ENCODE peak calls at places on chromosomes 13 and 19, in five cellular contexts. One of them, this sample, is unnamed.
A peak's percentile ranks its signal among the peaks of the same experiment; 100 is the strongest.

GRCh38 chr19:4803736-4804695 is 12.5 kb downstream of the FEM1A start:
- DNase-seq in cardiac fibroblast: peak; percentile 51
- DNase-seq in ascending aorta: no peak
- DNase-seq in MM.1S: peak; percentile 67
- DNase-seq in fibroblast of lung: peak; percentile 28
- DNase-seq in this sample: peak; percentile 42

GRCh38 chr19:19615086-19615485 is 3.4 kb downstream of the PBX4 start:
- DNase-seq in cardiac fibroblast: no peak
- DNase-seq in ascending aorta: no peak
- DNase-seq in MM.1S: no peak
- DNase-seq in fibroblast of lung: peak; percentile 45
- DNase-seq in this sample: no peak

GRCh38 chr19:54422136-54422535 is 6.9 kb downstream of the TTYH1 start:
- DNase-seq in cardiac fibroblast: no peak
- DNase-seq in ascending aorta: no peak
- DNase-seq in MM.1S: no peak
- DNase-seq in fibroblast of lung: no peak
- DNase-seq in this sample: no peak

GRCh38 chr13:30408319-30409101 is 13.8 kb upstream of the UBE2L5 start:
- DNase-seq in cardiac fibroblast: peak; percentile 92
- DNase-seq in ascending aorta: peak; percentile 71
- DNase-seq in MM.1S: peak; percentile 80
- DNase-seq in fibroblast of lung: peak; percentile 87
- DNase-seq in this sample: peak; percentile 99

GRCh38 chr13:82330499-82330898 is 1551.8 kb downstream of the SLITRK1 start:
- DNase-seq in cardiac fibroblast: peak; percentile 25
- DNase-seq in ascending aorta: no peak
- DNase-seq in MM.1S: peak; percentile 38
- DNase-seq in fibroblast of lung: no peak
- DNase-seq in this sample: no peak

GRCh38 chr19:39759457-39760184 is 19.0 kb upstream of the LEUTX start:
- DNase-seq in cardiac fibroblast: no peak
- DNase-seq in ascending aorta: no peak
- DNase-seq in MM.1S: peak; percentile 89
- DNase-seq in fibroblast of lung: no peak
- DNase-seq in this sample: peak; percentile 4

GRCh38 chr19:13396256-13397080 is 109.8 kb downstream of the CACNA1A start:
- DNase-seq in cardiac fibroblast: peak; percentile 88
- DNase-seq in ascending aorta: no peak
- DNase-seq in MM.1S: no peak
- DNase-seq in fibroblast of lung: peak; percentile 63
- DNase-seq in this sample: no peak

GRCh38 chr13:112705286-112705685 is 15.4 kb downstream of the ATP11A start:
- DNase-seq in cardiac fibroblast: no peak
- DNase-seq in ascending aorta: no peak
- DNase-seq in MM.1S: no peak
- DNase-seq in fibroblast of lung: no peak
- DNase-seq in this sample: no peak

GRCh38 chr19:12868540-12869112 is 12.6 kb downstream of the DNASE2 start:
- DNase-seq in cardiac fibroblast: no peak
- DNase-seq in ascending aorta: no peak
- DNase-seq in MM.1S: no peak
- DNase-seq in fibroblast of lung: peak; percentile 11
- DNase-seq in this sample: no peak

GRCh38 chr13:99374994-99375805 is 68.0 kb upstream of the GPR183 start:
- DNase-seq in cardiac fibroblast: no peak
- DNase-seq in ascending aorta: no peak
- DNase-seq in MM.1S: no peak
- DNase-seq in fibroblast of lung: no peak
- DNase-seq in this sample: peak; percentile 74

GRCh38 chr13:43272866-43273265 is 249.5 kb downstream of the DNAJC15 start:
- DNase-seq in cardiac fibroblast: no peak
- DNase-seq in ascending aorta: no peak
- DNase-seq in MM.1S: no peak
- DNase-seq in fibroblast of lung: no peak
- DNase-seq in this sample: no peak

GRCh38 chr19:35288331-35288730 is 3.6 kb upstream of the MAG start:
- DNase-seq in cardiac fibroblast: no peak
- DNase-seq in ascending aorta: no peak
- DNase-seq in MM.1S: no peak
- DNase-seq in fibroblast of lung: no peak
- DNase-seq in this sample: no peak

GRCh38 chr19:46489445-46490272 is 6.0 kb downstream of the PNMA8B start:
- DNase-seq in cardiac fibroblast: peak; percentile 71
- DNase-seq in ascending aorta: peak; percentile 47
- DNase-seq in MM.1S: no peak
- DNase-seq in fibroblast of lung: peak; percentile 83
- DNase-seq in this sample: no peak

GRCh38 chr19:46972301-46972700 is 47.3 kb upstream of the NPAS1 start:
- DNase-seq in cardiac fibroblast: peak; percentile 73
- DNase-seq in ascending aorta: no peak
- DNase-seq in MM.1S: no peak
- DNase-seq in fibroblast of lung: no peak
- DNase-seq in this sample: no peak

GRCh38 chr13:79043208-79043607 is 362.8 kb downstream of the RBM26 start:
- DNase-seq in cardiac fibroblast: no peak
- DNase-seq in ascending aorta: no peak
- DNase-seq in MM.1S: no peak
- DNase-seq in fibroblast of lung: no peak
- DNase-seq in this sample: no peak

DNA sequence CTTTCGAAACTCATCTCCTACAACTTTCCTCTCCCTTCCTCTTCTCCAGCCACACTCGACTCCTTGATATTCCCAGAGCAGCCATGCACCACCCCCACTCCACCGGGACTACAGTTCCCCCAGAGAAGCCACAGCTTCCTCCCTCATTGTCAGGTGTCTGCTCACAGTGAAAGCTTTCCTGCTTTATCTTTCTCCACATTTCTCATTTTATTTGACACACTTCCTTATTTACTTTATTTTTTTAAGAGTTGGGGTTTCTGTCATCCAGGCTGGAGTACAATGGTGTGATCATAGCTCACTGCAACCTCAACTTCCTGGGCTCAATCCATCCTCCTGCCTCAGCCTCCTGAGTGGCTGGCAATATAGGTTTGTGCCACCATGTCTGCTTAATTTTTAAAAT is 464.6 kb downstream of the MYO16 start:
- DNase-seq in cardiac fibroblast: no peak
- DNase-seq in ascending aorta: no peak
- DNase-seq in MM.1S: no peak
- DNase-seq in fibroblast of lung: no peak
- DNase-seq in this sample: no peak
- TF ChIP-seq CTCF in cardiac fibroblast: no peak
- TF ChIP-seq CTCF in ascending aorta: no peak
- TF ChIP-seq CTCF in MM.1S: no peak
- TF ChIP-seq CTCF in fibroblast of lung: no peak
- TF ChIP-seq CTCF in this sample: no peak

DNA sequence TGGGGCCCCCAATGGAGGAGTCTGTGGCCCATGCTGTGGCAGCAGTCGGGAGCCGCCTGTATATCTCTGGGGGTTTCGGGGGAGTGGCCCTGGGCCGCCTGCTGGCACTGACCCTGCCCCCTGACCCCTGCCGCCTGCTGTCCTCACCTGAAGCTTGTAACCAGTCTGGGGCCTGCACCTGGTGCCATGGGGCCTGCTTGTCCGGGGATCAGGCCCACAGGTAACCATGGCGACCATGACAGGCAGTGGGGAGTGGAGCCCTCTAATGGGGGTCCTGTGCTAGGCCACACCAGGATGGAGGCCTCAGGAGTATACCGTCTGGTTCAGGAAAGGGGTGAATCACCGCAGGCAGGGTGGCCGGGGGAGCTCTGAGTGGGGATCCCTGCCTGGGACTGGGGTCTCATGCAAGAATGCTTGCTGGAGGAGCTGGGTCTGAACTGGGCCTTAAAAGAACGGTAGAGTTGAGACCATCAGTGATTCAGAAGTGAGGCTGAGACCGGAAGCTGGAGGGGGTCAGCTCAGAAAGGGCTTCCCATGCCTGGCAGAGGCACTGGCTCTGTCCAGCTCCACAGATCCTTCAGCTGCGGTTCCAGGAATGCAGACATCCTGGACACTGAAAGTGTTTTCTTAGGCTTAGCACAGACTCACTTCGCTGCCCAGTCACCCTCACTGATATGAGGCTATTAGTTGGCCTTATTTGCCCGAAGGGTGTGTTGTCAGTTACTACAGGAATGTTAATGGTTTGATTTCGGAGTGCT is 29.1 kb downstream of the CNFN start:
- DNase-seq in cardiac fibroblast: no peak
- DNase-seq in ascending aorta: no peak
- DNase-seq in MM.1S: no peak
- DNase-seq in fibroblast of lung: peak; percentile 33
- DNase-seq in this sample: no peak
- TF ChIP-seq CTCF in cardiac fibroblast: no peak
- TF ChIP-seq CTCF in ascending aorta: no peak
- TF ChIP-seq CTCF in MM.1S: no peak
- TF ChIP-seq CTCF in fibroblast of lung: no peak
- TF ChIP-seq CTCF in this sample: no peak

GRCh38 chr13:71218960-71219359 is 648.0 kb downstream of the DACH1 start:
- DNase-seq in cardiac fibroblast: no peak
- DNase-seq in ascending aorta: no peak
- DNase-seq in MM.1S: no peak
- DNase-seq in fibroblast of lung: no peak
- DNase-seq in this sample: no peak
- TF ChIP-seq CTCF in cardiac fibroblast: no peak
- TF ChIP-seq CTCF in ascending aorta: peak; percentile 5
- TF ChIP-seq CTCF in MM.1S: no peak
- TF ChIP-seq CTCF in fibroblast of lung: peak; percentile 4
- TF ChIP-seq CTCF in this sample: no peak

DNA sequence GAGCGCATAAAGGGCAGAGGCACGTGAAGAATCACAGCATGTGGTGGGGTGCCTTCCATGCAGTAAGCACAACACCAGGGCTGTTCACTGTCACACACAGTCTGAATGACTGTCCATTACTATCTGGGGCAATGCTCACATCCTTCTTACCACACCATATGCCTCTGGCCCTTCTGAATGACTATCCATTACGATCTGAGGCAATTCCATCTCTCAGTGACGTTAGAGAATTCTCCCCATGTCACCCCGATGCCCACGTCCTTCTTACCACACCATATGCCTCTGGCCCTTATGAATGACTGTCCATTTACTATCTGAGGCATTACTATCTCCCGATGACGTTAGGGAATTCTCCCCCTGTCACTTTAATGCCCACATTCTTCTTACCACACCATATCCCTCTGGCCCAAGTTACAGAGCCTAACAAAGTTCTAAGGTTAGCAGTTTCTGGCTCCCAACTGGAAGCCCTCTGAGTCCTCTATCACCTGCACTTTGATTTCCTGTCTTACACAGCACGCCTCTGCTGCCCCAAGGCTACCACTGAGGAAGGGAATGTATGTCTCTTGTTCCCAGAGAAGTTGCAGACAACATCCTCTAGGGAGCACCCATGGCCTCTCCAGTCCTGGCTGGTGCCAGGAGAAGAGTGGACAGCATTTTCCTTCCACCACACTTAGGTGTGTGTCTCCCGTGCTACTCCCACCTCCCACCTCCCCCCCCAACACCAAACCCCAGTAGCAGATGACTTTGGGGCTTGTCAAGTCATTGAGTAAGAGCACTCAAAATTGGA is 154.8 kb downstream of the COG6 start:
- DNase-seq in cardiac fibroblast: no peak
- DNase-seq in ascending aorta: no peak
- DNase-seq in MM.1S: no peak
- DNase-seq in fibroblast of lung: no peak
- DNase-seq in this sample: no peak
- TF ChIP-seq CTCF in cardiac fibroblast: no peak
- TF ChIP-seq CTCF in ascending aorta: no peak
- TF ChIP-seq CTCF in MM.1S: no peak
- TF ChIP-seq CTCF in fibroblast of lung: no peak
- TF ChIP-seq CTCF in this sample: no peak

GRCh38 chr19:17751103-17751911 is at the start of gene FCHO1:
- DNase-seq in cardiac fibroblast: no peak
- DNase-seq in ascending aorta: peak; percentile 25
- DNase-seq in MM.1S: peak; percentile 44
- DNase-seq in fibroblast of lung: no peak
- DNase-seq in this sample: peak; percentile 90
- TF ChIP-seq CTCF in cardiac fibroblast: no peak
- TF ChIP-seq CTCF in ascending aorta: no peak
- TF ChIP-seq CTCF in MM.1S: no peak
- TF ChIP-seq CTCF in fibroblast of lung: no peak
- TF ChIP-seq CTCF in this sample: no peak

This sample was measured in HL-60.